ENCODE peak calls at places on chromosome 2, in ten cellular contexts. P is uterus, Z is esophagus muscularis mucosa, U is tibial nerve, K is sigmoid colon, N is breast epithelium, H is body of pancreas, I is transverse colon, B is Peyer's patch, X is H1. S is an unnamed sample.

GRCh38 chr2:235745597-235745996 is 251.8 kb downstream of the AGAP1 start:
- DNase-seq in P (no peak), Z (no peak), U (no peak), K (no peak), N (no peak), H (no peak), I (no peak), B (no peak), X (no peak), S (no peak)

GRCh38 chr2:19775838-19776237 is 125.9 kb downstream of the TTC32 start:
- DNase-seq in P (no peak), Z (no peak), U (no peak), K (no peak), N (no peak), H (peak; percentile 29), I (no peak), B (no peak), X (no peak), S (no peak)

GRCh38 chr2:48343571-48344440 is 186.1 kb upstream of the STON1 start:
- DNase-seq in P (no peak), Z (no peak), U (no peak), K (no peak), N (no peak), H (no peak), I (no peak), B (no peak), X (no peak), S (no peak)

GRCh38 chr2:150681120-150681796 is 193.8 kb upstream of the RND3 start:
- DNase-seq in P (no peak), Z (no peak), U (no peak), K (no peak), N (no peak), H (no peak), I (no peak), B (no peak), X (no peak), S (no peak)

GRCh38 chr2:162301151-162301804 is 17.2 kb downstream of the IFIH1 start:
- DNase-seq in P (peak; percentile 41), Z (no peak), U (no peak), K (no peak), N (no peak), H (peak; percentile 61), I (peak; percentile 44), B (peak; percentile 77), X (no peak), S (peak; percentile 11)

GRCh38 chr2:70546376-70546775 is 7.2 kb downstream of the TGFA start:
- DNase-seq in P (no peak), Z (peak; percentile 17), U (no peak), K (no peak), N (no peak), H (no peak), I (no peak), B (no peak), X (no peak), S (no peak)

GRCh38 chr2:238702691-238703415 is 145.0 kb upstream of the TWIST2 start:
- DNase-seq in P (no peak), Z (peak; percentile 89), U (no peak), K (peak; percentile 67), N (peak; percentile 13), H (no peak), I (no peak), B (no peak), X (no peak), S (no peak)

GRCh38 chr2:64313311-64313710 is 140.7 kb upstream of the LGALSL start:
- DNase-seq in P (no peak), Z (no peak), U (no peak), K (no peak), N (no peak), H (no peak), I (no peak), B (no peak), X (no peak), S (no peak)

GRCh38 chr2:157420771-157421323 is 23.0 kb downstream of the CYTIP start:
- DNase-seq in P (no peak), Z (no peak), U (no peak), K (no peak), N (no peak), H (no peak), I (no peak), B (no peak), X (no peak), S (no peak)

GRCh38 chr2:1715184-1716012 is 28.9 kb downstream of the PXDN start:
- DNase-seq in P (peak; percentile 57), Z (no peak), U (no peak), K (peak; percentile 68), N (no peak), H (no peak), I (no peak), B (no peak), X (no peak), S (no peak)

GRCh38 chr2:241094172-241094571 is 7.9 kb downstream of the MTERF4 start:
- DNase-seq in P (no peak), Z (no peak), U (no peak), K (no peak), N (no peak), H (no peak), I (no peak), B (peak; percentile 30), X (no peak), S (no peak)
- TF ChIP-seq POLR2A in P (no peak), Z (no peak), U (no peak), K (no peak), N (no peak), H (no peak), I (no peak), B (no peak), X (no peak), S (no peak)

GRCh38 chr2:127663566-127664064 is 11.7 kb downstream of the LIMS2 start:
- DNase-seq in P (peak; percentile 8), Z (no peak), U (no peak), K (peak; percentile 58), N (no peak), H (peak; percentile 2), I (peak; percentile 4), B (peak; percentile 38), X (no peak), S (no peak)

GRCh38 chr2:127664065-127664894 is 11.1 kb downstream of the LIMS2 start:
- DNase-seq in P (peak; percentile 30), Z (no peak), U (no peak), K (peak; percentile 75), N (no peak), H (no peak), I (peak; percentile 7), B (peak; percentile 44), X (no peak), S (no peak)

GRCh38 chr2:127664895-127665225 is 10.5 kb downstream of the LIMS2 start:
- DNase-seq in P (no peak), Z (no peak), U (no peak), K (no peak), N (no peak), H (no peak), I (no peak), B (peak; percentile 9), X (no peak), S (no peak)

GRCh38 chr2:127662937-127663565 is 12.3 kb downstream of the LIMS2 start:
- DNase-seq in P (peak; percentile 11), Z (no peak), U (peak; percentile 11), K (peak; percentile 74), N (no peak), H (no peak), I (peak; percentile 6), B (peak; percentile 38), X (no peak), S (no peak)

GRCh38 chr2:127665267-127665893 is 9.9 kb downstream of the LIMS2 start:
- DNase-seq in P (no peak), Z (no peak), U (no peak), K (peak; percentile 55), N (no peak), H (no peak), I (no peak), B (peak; percentile 21), X (no peak), S (no peak)
- H3K4me1 ChIP-seq in P (peaks cover 37% of the 10 kb centered on the region), Z (peaks cover 91% of the 10 kb centered on the region), U (peaks cover 55% of the 10 kb centered on the region), K (no peaks in the 10 kb centered on the region), N (peaks cover 6% of the 10 kb centered on the region), H (peaks cover 4% of the 10 kb centered on the region), I (peaks cover 29% of the 10 kb centered on the region), B (no peaks in the 10 kb centered on the region), X (peaks cover 3% of the 10 kb centered on the region), S (no peaks in the 10 kb centered on the region)

GRCh38 chr2:33085646-33086045 is 138.9 kb downstream of the LTBP1 start:
- DNase-seq in P (no peak), Z (no peak), U (no peak), K (no peak), N (no peak), H (no peak), I (no peak), B (no peak), X (no peak), S (no peak)

GRCh38 chr2:33083671-33084387 is 137.1 kb downstream of the LTBP1 start:
- DNase-seq in P (no peak), Z (no peak), U (no peak), K (no peak), N (no peak), H (no peak), I (no peak), B (no peak), X (no peak), S (no peak)

GRCh38 chr2:33084433-33084832 is 137.7 kb downstream of the LTBP1 start:
- DNase-seq in P (no peak), Z (no peak), U (no peak), K (no peak), N (no peak), H (no peak), I (no peak), B (no peak), X (no peak), S (no peak)

GRCh38 chr2:33090553-33091134 is 143.9 kb downstream of the LTBP1 start:
- DNase-seq in P (no peak), Z (no peak), U (no peak), K (no peak), N (no peak), H (no peak), I (no peak), B (no peak), X (no peak), S (no peak)

DNA sequence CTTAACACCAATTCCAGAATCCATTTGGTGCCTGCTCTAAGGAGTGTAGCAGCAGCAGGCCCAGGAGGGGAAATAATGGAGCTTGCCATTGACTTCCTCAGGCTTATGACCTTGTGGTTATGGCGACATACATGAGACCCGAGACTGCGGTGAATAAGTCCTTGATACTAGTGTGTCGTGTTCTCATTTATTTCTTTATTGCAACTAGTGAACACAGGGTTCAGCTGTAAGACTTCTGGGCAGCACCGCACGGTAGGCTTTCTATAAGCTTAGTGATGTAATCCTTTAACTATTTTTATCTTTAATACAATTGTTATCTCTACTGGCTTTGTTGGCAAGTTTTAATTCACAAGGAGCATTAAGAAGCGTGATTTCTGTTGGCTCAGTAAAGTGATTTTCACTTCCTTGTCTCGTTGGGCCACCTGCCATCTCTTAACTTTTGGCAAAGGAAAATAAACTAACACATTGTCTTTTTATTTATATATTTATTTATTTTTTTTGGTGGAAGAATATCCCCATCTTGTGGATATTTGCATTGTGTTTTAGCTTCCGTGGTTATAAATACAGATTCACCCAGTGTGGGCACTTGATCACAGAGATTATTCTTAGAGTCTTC is 139.8 kb downstream of the LTBP1 start:
- DNase-seq in P (no peak), Z (no peak), U (no peak), K (no peak), N (no peak), H (peak; percentile 65), I (peak; percentile 14), B (peak; percentile 63), X (no peak), S (no peak)
- H3K36me3 ChIP-seq in P (no peaks in the 10 kb centered on the region), Z (no peaks in the 10 kb centered on the region), U (no peaks in the 10 kb centered on the region), K (no peaks in the 10 kb centered on the region), N (no peaks in the 10 kb centered on the region), H (no peaks in the 10 kb centered on the region), I (no peaks in the 10 kb centered on the region), B (no peaks in the 10 kb centered on the region), X (no peaks in the 10 kb centered on the region), S (no peaks in the 10 kb centered on the region)

GRCh38 chr2:142873850-142874287 is 3.6 kb upstream of the KYNU start:
- DNase-seq in P (no peak), Z (no peak), U (no peak), K (no peak), N (no peak), H (no peak), I (no peak), B (no peak), X (no peak), S (no peak)
- TF ChIP-seq POLR2A in P (no peak), Z (no peak), U (no peak), K (no peak), N (no peak), H (no peak), I (no peak), B (no peak), X (no peak), S (no peak)